ENCODE peak calls at places on chromosomes 6 and 20, in four cellular contexts. K is endothelial cell, E is lower lobe of right lung, Y is adrenal gland. X is an unnamed sample.

GRCh38 chr6:2999005-2999620 is 581 bp upstream of the NQO2 start:
- DNase-seq in Y (peak), K (peak), E (peak), X (no peak)

GRCh38 chr6:87431263-87431662 is 23.5 kb downstream of the CFAP206 start:
- DNase-seq in K (no peak), Y (no peak), E (no peak), X (no peak)

GRCh38 chr6:84953401-84953800 is 189.0 kb upstream of the TBX18 start:
- DNase-seq in E (no peak), K (no peak), Y (no peak), X (no peak)

GRCh38 chr6:155315516-155315871 is 1.2 kb upstream of the TFB1M start:
- DNase-seq in K (no peak), Y (no peak), E (no peak), X (no peak)

GRCh38 chr20:13221673-13222318 is 722 bp downstream of the ISM1 start:
- DNase-seq in E (peak), Y (peak), K (peak), X (peak)

GRCh38 chr6:168097621-168098430 is 18.8 kb upstream of the FRMD1 start:
- DNase-seq in Y (no peak), E (peak), K (no peak), X (no peak)

GRCh38 chr6:31125162-31125561 is 4.9 kb upstream of the CDSN start:
- DNase-seq in K (no peak), E (peak), Y (no peak), X (no peak)

GRCh38 chr20:38725458-38725958 is 1.2 kb downstream of the SLC32A1 start:
- DNase-seq in E (no peak), K (no peak), Y (no peak), X (no peak)

GRCh38 chr6:107396226-107396625 is 63.1 kb downstream of the PDSS2 start:
- DNase-seq in E (no peak), K (no peak), Y (no peak), X (no peak)

GRCh38 chr6:43499028-43499815 is 10.9 kb downstream of the LRRC73 start:
- DNase-seq in K (no peak), Y (no peak), E (no peak), X (no peak)

GRCh38 chr20:53080969-53081871 is 109.1 kb downstream of the TSHZ2 start:
- DNase-seq in E (peak), K (no peak), Y (peak), X (peak)

GRCh38 chr20:32909451-32909850 is 50.7 kb downstream of the EFCAB8 start:
- DNase-seq in Y (no peak), K (no peak), E (peak), X (peak)

GRCh38 chr20:4193053-4193452 is 177.7 kb upstream of the RNF24 start:
- DNase-seq in E (no peak), K (no peak), Y (no peak), X (no peak)

GRCh38 chr20:137668-138131 is 4.7 kb upstream of the DEFB126 start:
- DNase-seq in E (no peak), K (no peak), Y (no peak), X (peak)

GRCh38 chr6:39806277-39806676 is 14.1 kb downstream of the DAAM2 start:
- DNase-seq in K (no peak), E (no peak), Y (no peak), X (no peak)

GRCh38 chr20:45306431-45306982 is at the start of gene RBPJL:
- DNase-seq in E (no peak), K (peak), Y (no peak), X (no peak)

GRCh38 chr20:58891076-58891685 is 38.7 kb downstream of the GNAS start:
- DNase-seq in E (peak), K (peak), Y (peak), X (peak)

GRCh38 chr6:109456710-109457595 is 1.4 kb upstream of the MICAL1 start:
- DNase-seq in E (peak), K (no peak), Y (peak), X (no peak)

GRCh38 chr6:137495652-137496391 is 1.6 kb upstream of the OLIG3 start:
- DNase-seq in Y (no peak), E (no peak), K (peak), X (no peak)

GRCh38 chr6:101117397-101118185 is 236.5 kb upstream of the ASCC3 start:
- DNase-seq in E (no peak), Y (no peak), K (peak), X (no peak)

GRCh38 chr6:34172961-34173775 is 27.3 kb upstream of the GRM4 start:
- DNase-seq in K (no peak), E (no peak), Y (no peak), X (no peak)

GRCh38 chr6:47631248-47632196 is 66.9 kb upstream of the ADGRF4 start:
- DNase-seq in Y (no peak), E (no peak), K (no peak), X (peak)

GRCh38 chr6:29071831-29072723 is 15.0 kb downstream of the OR2B3 start:
- DNase-seq in E (no peak), K (peak), Y (no peak), X (peak)

GRCh38 chr6:38262609-38263008 is 377.1 kb downstream of the BTBD9 start:
- DNase-seq in E (no peak), Y (no peak), K (no peak), X (no peak)

GRCh38 chr6:65701325-65701724 is 5.7 kb downstream of the EYS start:
- DNase-seq in Y (no peak), K (no peak), E (no peak), X (no peak)

GRCh38 chr20:16528078-16528477 is 45.2 kb downstream of the KIF16B start:
- DNase-seq in E (no peak), Y (peak), K (no peak), X (peak)

GRCh38 chr20:63100401-63100925 is 93.7 kb upstream of the BHLHE23 start:
- DNase-seq in E (peak), K (no peak), Y (no peak), X (no peak)

GRCh38 chr6:15312500-15312899 is 66.6 kb downstream of the JARID2 start:
- DNase-seq in K (no peak), E (no peak), Y (no peak), X (no peak)

GRCh38 chr20:47232518-47232917 is 124.0 kb downstream of the ZMYND8 start:
- DNase-seq in Y (no peak), E (no peak), K (no peak), X (no peak)

GRCh38 chr6:104973404-104973803 is 16.5 kb downstream of the LIN28B start:
- DNase-seq in E (no peak), Y (no peak), K (peak), X (no peak)

GRCh38 chr6:109767961-109768360 is 76.9 kb downstream of the FIG4 start:
- DNase-seq in E (no peak), K (no peak), Y (no peak), X (no peak)

GRCh38 chr6:1122083-1122482 is 189.8 kb upstream of the FOXQ1 start:
- DNase-seq in Y (no peak), E (no peak), K (no peak), X (no peak)

GRCh38 chr6:79466222-79466834 is 70.9 kb downstream of the LCA5 start:
- DNase-seq in K (no peak), E (no peak), Y (no peak), X (no peak)

GRCh38 chr6:53361549-53362031 is 12.8 kb upstream of the ELOVL5 start:
- DNase-seq in E (peak), K (no peak), Y (peak), X (no peak)

GRCh38 chr6:151704383-151704782 is 103.1 kb upstream of the ESR1 start:
- DNase-seq in Y (no peak), E (no peak), K (no peak), X (no peak)

GRCh38 chr20:63521602-63522001 is 1.0 kb downstream of the PPDPF start:
- DNase-seq in Y (no peak), K (no peak), E (peak), X (no peak)

GRCh38 chr20:31718952-31719643 is 3.6 kb downstream of the BCL2L1 start:
- DNase-seq in Y (no peak), E (no peak), K (no peak), X (peak)

GRCh38 chr6:138105446-138105845 is 1.8 kb downstream of the PERP start:
- DNase-seq in Y (no peak), K (no peak), E (no peak), X (peak)

GRCh38 chr6:5302220-5302946 is 41.1 kb downstream of the FARS2 start:
- DNase-seq in Y (no peak), K (no peak), E (no peak), X (no peak)

GRCh38 chr6:39543950-39544349 is 181.3 kb downstream of the KIF6 start:
- DNase-seq in K (no peak), Y (no peak), E (no peak), X (no peak)

GRCh38 chr20:2914160-2914559 is 40.9 kb downstream of the PTPRA start:
- DNase-seq in K (no peak), Y (no peak), E (no peak), X (no peak)
- TF ChIP-seq CTCF in K (no peak), Y (no peak), E (no peak), X (peak)

DNA sequence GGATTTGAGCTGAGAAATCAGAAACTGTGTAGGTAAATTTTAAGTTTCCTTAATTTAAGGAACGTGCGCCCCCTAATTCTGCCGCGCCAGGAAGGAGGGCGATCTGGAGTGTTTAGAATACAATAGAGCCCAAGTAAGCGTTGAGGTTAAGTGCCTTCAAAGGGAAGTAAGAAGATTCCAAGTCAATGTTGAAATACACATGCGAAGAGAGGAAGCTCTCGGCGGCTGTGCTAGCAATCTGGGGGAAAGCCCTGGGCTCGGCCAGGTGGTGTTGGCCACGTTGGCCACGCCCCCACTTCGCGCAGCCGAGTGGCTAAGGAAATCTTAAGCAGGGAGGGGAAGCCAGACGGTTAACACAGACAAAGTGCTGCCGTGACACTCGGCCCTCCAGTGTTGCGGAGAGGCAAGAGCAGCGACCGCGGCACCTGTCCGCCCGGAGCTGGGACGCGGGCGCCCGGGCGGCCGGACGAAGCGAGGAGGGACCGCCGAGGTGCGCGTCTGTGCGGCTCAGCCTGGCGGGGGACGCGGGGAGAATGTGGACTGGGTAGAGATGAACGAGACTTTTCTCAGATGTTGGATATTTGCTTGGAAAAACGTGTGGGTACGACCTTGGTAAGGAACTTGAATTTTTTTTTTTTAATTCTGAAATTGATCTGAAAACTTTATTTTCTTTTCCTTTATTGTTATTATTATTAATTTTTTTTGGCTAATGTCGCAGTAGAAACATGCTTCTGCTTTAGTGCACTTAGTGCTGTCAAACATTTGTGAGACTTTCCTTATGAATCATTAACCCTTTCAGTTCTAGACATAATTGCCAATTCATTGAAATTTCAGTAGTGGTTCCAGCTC is at the start of gene PRDM1:
- DNase-seq in K (peak), Y (peak), E (peak), X (peak)
- TF ChIP-seq CTCF in K (peak), Y (no peak), E (peak), X (peak)

GRCh38 chr20:50731055-50731929 is at the start of gene PARD6B:
- DNase-seq in E (peak), Y (peak), K (peak), X (peak)
- TF ChIP-seq CTCF in E (no peak), Y (no peak), K (no peak), X (peak)

DNA sequence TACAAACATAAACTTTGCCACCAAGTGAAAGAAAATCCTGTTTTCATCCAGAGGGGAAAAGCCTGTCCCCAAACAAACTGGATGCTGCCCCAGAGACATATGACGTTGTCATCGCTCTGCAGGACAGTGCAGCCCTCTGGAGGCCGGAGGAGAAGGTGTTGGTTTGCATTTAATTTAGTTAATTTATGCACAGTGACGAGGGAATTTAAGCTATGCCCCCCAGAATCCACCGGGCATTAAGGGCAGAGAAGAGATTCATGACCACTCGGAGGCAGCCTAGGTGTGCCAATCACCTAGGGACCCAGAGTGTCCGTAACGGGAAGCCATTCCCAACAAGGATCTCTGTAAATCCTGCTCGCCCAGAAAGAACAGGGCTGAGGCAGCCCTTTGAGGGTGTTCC is 45.1 kb downstream of the NINL start:
- DNase-seq in K (no peak), Y (peak), E (no peak), X (no peak)
- TF ChIP-seq CTCF in K (no peak), Y (peak), E (peak), X (no peak)

GRCh38 chr6:124859366-124859765 is 102.9 kb upstream of the RNF217 start:
- DNase-seq in K (no peak), E (no peak), Y (no peak), X (no peak)

GRCh38 chr6:124857746-124858145 is 104.5 kb upstream of the RNF217 start:
- DNase-seq in E (no peak), Y (no peak), K (no peak), X (no peak)

GRCh38 chr6:124858564-124858963 is 103.7 kb upstream of the RNF217 start:
- DNase-seq in E (no peak), K (no peak), Y (no peak), X (no peak)

DNA sequence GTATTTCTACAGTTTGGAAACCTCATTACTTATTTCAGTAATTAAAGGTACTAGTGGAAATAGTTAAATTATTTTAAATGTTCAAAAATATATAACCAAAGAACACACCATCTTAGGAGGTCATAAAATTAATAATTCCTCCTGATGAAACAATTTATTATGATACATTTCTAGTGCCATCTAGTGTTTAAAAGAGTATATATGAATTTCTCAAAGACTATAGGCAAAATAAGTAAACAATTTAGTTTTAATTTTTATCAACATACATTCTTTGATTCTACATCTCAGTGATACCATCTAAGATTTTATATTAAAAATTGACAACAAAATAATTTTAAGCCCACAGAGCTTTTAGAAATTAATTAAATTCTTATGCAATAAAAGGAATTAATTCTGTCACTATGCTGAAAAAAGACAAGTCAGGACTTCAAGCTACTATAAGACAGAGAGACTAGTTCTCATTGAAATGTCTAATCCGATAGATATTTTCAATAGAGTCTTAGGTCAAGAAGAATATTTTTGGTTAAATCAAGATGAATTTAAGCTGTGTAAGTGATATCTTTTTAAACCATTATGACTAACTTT is 107.8 kb upstream of the RNF217 start:
- DNase-seq in K (no peak), E (no peak), Y (no peak), X (no peak)
- TF ChIP-seq CTCF in K (peak), E (no peak), Y (no peak), X (no peak)

DNA sequence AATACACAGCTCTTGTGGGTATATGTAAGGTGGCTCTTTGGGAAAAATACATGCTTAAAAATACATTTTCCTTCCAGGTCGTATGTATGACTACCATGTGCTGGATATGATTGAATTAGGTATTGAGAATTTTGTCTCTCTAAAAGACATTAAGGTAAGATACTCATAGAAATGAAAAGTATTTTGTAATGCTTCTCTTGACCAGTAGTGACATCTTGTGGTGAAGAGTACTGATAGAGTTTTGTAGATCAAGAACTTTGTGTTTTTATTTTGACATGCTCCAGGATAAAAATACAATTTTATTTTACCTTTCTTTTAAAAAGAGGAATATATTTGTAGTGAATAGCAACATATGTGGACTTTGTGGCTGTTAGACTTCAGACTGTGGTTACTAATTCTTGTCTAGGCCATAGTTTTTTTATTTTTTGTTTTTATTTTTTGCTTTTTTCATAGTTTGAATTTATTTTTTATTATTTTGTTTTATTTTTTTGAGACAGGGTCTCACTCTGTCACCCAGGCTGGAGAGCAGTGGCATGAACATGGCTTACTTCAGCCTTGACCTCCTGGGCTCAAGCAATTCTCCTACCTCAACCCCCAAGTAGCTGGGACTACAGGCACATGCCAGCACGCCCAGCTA is 17.9 kb downstream of the RPF2 start:
- DNase-seq in E (no peak), Y (no peak), K (no peak), X (no peak)
- TF ChIP-seq CTCF in E (peak), Y (peak), K (peak), X (peak)

X was measured in Caco-2.